ENCODE peak calls at places on chromosomes 11 and 22, in nine cellular contexts. F is H1, K is nephron progenitor cell, W is AG10803, R is tibial artery, M is hepatocyte, T is AG04450, Y is heart right ventricle, I is uterus. J is an unnamed sample.

GRCh38 chr11:2836335-2837095 is 49.1 kb downstream of the CDKN1C start:
- DNase-seq in M (no peak), T (no peak), Y (no peak), K (no peak), W (no peak), F (no peak), R (no peak), I (no peak), J (no peak)

GRCh38 chr11:72263363-72263762 is 19.4 kb upstream of the PHOX2A start:
- DNase-seq in K (no peak), W (peak), R (no peak), Y (no peak), T (peak), I (no peak), M (no peak), F (no peak), J (no peak)

GRCh38 chr11:117614695-117615094 is 182.3 kb downstream of the DSCAML1 start:
- DNase-seq in M (no peak), R (no peak), I (no peak), T (no peak), W (no peak), F (no peak), Y (no peak), K (no peak), J (no peak)

GRCh38 chr11:94751806-94752205 is 16.4 kb upstream of the AMOTL1 start:
- DNase-seq in I (no peak), F (no peak), R (no peak), M (no peak), Y (no peak), W (peak), K (no peak), T (no peak), J (no peak)

GRCh38 chr11:129698212-129698611 is 117.4 kb upstream of the TMEM45B start:
- DNase-seq in I (no peak), F (no peak), Y (no peak), T (no peak), K (no peak), W (no peak), R (no peak), M (no peak), J (no peak)

GRCh38 chr11:120205596-120206161 is 5.2 kb upstream of the OAF start:
- DNase-seq in W (peak), Y (no peak), I (no peak), M (no peak), T (peak), K (no peak), F (no peak), R (no peak), J (no peak)

GRCh38 chr11:27596802-27597201 is 90.2 kb upstream of the LIN7C start:
- DNase-seq in F (no peak), M (no peak), I (no peak), T (no peak), Y (no peak), R (no peak), K (no peak), W (no peak), J (no peak)

GRCh38 chr11:69311767-69312385 is 17.9 kb downstream of the MYEOV start:
- DNase-seq in R (no peak), T (no peak), F (no peak), M (peak), K (no peak), W (peak), I (no peak), Y (no peak), J (no peak)

GRCh38 chr11:6604081-6604626 is 580 bp downstream of the ILK start:
- DNase-seq in F (no peak), Y (peak), K (peak), R (peak), W (peak), M (peak), I (no peak), T (no peak), J (no peak)

DNA sequence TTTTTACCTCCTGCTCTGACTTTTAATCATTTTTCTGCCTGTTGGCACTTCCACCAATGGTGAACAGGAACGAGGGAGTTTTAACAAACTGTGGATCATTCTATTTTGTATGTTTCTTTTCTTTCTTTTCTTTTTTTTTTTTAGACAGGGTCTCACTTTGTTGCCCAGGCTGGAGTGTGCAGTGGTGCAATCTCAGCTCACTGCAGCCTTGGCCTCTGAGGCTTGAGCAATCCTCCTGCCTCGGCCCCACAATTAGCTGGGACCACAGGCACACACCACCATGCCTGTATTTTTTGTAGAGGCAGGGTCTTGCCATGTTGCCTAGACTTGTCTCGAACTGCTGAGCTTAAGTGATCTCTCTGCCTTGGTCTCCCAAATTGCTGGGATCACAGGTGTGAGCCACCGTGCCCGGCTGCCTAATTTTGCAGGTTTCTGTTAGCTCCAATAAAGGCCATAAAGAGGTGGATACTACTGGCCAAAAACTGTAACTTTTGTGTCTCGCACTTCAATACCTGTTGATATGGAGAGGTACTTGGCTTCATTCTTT is 59.8 kb downstream of the SLC25A17 start:
- DNase-seq in T (no peak), F (no peak), K (no peak), R (no peak), M (no peak), W (no peak), Y (no peak), I (no peak), J (no peak)
- TF ChIP-seq CTCF in T (no peak), F (no peak), K (no peak), R (no peak), M (no peak), W (no peak), Y (no peak), I (no peak), J (no peak)

GRCh38 chr11:17188675-17189074 is 19.1 kb downstream of the PIK3C2A start:
- DNase-seq in R (no peak), W (no peak), M (no peak), Y (no peak), K (no peak), F (no peak), I (no peak), T (no peak), J (no peak)
- TF ChIP-seq CTCF in R (no peak), W (no peak), M (no peak), Y (no peak), K (no peak), F (peak), I (no peak), T (no peak), J (no peak)

GRCh38 chr11:63871962-63872832 is 33.3 kb downstream of the MARK2 start:
- DNase-seq in K (peak), I (peak), R (peak), F (no peak), W (peak), Y (peak), M (peak), T (peak), J (peak)
- TF ChIP-seq CTCF in K (no peak), I (peak), R (peak), F (peak), W (peak), Y (peak), M (peak), T (no peak), J (peak)

DNA sequence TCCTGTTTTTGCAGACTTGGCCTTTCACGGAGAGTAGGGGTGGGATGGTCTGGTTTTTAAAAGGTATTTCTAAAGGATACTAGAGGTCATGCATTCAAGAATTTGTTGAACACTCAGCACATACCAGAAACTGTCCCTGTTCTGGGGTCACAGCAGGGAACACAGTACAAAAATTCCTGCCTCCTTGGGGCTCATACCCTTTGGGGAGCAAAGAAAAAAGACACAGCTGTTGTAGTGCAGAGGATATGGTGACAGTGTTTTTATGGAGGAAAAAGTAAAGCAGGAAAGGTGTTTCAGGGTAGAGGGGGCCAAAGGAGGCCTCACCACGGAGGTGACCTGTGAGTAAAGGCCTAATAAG is 8.4 kb downstream of the SLC3A2 start:
- DNase-seq in T (no peak), K (no peak), W (no peak), Y (no peak), R (no peak), F (no peak), M (no peak), I (no peak), J (no peak)
- TF ChIP-seq CTCF in T (no peak), K (no peak), W (no peak), Y (no peak), R (no peak), F (no peak), M (no peak), I (no peak), J (no peak)

GRCh38 chr22:27114186-27114585 is 456.8 kb downstream of the MIAT start:
- DNase-seq in R (no peak), I (no peak), W (no peak), Y (no peak), M (no peak), T (no peak), K (no peak), F (no peak), J (no peak)

GRCh38 chr22:27111796-27112195 is 454.4 kb downstream of the MIAT start:
- DNase-seq in F (no peak), Y (no peak), M (no peak), T (no peak), W (no peak), I (no peak), K (no peak), R (no peak), J (no peak)

GRCh38 chr22:27115410-27115809 is 458.0 kb downstream of the MIAT start:
- DNase-seq in F (no peak), Y (no peak), K (no peak), I (no peak), R (no peak), M (no peak), T (no peak), W (no peak), J (no peak)

GRCh38 chr22:27112273-27112672 is 454.9 kb downstream of the MIAT start:
- DNase-seq in Y (no peak), R (no peak), I (no peak), T (no peak), K (no peak), W (no peak), M (no peak), F (no peak), J (no peak)

GRCh38 chr22:27113211-27114030 is 456.0 kb downstream of the MIAT start:
- DNase-seq in W (peak), F (no peak), Y (peak), I (peak), K (no peak), M (peak), T (no peak), R (peak), J (no peak)
- TF ChIP-seq CTCF in W (peak), F (no peak), Y (no peak), I (no peak), K (no peak), M (no peak), T (no peak), R (peak), J (no peak)

DNA sequence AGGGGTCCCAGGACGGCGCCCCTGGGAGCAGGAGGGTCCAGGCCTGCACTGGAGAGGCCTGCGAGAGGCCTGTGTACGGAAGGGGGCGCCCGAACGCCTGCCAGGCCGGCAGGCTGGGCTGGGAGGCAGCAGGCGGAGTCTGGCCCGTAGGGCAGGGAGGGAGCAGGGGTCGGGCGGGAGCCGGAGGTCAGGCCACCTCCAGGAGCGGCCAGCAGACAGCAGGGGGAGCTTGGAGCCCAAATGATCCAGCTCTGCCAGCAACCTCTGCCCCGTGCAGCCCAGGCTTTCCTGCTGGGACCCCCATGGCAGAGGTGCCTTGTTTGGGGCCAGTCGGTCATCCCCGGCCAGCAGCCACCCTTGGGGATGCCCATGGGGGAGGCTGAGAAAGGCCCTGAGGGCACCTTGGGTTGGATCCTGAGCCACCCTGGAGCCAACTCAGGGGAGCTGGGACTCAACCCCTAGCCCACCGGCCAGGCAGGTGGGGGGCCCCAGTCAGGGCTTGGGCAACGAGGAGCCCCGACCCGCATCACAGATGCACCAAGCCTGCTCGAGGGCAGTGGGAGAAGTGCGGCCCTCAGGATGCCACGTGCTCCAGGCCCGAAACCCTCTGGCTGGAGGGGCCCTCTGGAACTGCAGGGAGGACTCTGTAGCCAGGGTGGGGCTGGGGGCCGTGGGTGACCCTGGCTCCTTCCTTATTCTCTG is 9.6 kb upstream of the SYT8 start:
- DNase-seq in I (no peak), M (peak), W (no peak), K (peak), F (peak), T (no peak), R (no peak), Y (no peak), J (peak)
- TF ChIP-seq CTCF in I (no peak), M (peak), W (peak), K (peak), F (peak), T (peak), R (peak), Y (peak), J (peak)

GRCh38 chr11:64765291-64765803 is 5.6 kb upstream of the PYGM start:
- DNase-seq in R (peak), M (no peak), W (no peak), K (peak), I (no peak), F (no peak), Y (no peak), T (no peak), J (no peak)
- TF ChIP-seq CTCF in R (no peak), M (peak), W (peak), K (peak), I (no peak), F (peak), Y (no peak), T (peak), J (peak)

GRCh38 chr11:131248588-131248987 is 121.8 kb upstream of the NTM start:
- DNase-seq in F (peak), M (no peak), Y (no peak), W (no peak), R (no peak), K (no peak), I (no peak), T (no peak), J (no peak)

GRCh38 chr11:131242616-131243015 is 127.8 kb upstream of the NTM start:
- DNase-seq in T (no peak), M (no peak), R (no peak), I (no peak), W (no peak), Y (no peak), K (no peak), F (peak), J (no peak)

GRCh38 chr11:131246156-131246555 is 124.3 kb upstream of the NTM start:
- DNase-seq in I (no peak), W (no peak), T (no peak), F (peak), M (no peak), R (no peak), K (no peak), Y (no peak), J (no peak)

DNA sequence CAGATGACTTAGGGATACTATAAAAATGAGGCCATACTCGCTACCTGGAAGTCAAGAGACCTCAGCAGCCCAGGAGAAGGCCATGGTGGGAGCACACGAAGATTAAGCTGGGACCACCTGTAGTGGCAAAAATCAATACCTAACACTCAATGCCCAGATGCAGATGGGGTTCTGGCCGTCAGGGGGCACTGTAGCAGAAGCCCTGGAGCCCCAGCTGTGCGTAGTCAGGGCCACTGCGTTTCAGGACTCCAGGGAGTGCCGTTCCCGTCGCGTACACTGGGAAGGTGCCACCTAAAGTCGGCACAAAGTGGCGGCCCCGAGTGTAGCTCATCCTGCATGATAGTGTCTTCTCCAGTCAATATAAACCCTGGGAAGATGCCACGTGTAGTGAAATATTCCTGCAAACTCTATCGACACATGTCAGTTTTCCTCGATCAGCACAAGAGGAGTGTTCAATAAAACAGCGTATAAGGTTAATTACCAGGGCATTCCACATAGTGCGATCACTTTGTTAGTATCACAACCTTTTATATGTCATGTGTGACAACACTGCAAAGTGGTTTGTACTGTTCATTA is 123.7 kb upstream of the NTM start:
- DNase-seq in I (no peak), Y (peak), K (peak), F (peak), R (peak), T (no peak), M (peak), W (no peak), J (peak)
- TF ChIP-seq CTCF in I (no peak), Y (peak), K (peak), F (peak), R (no peak), T (peak), M (peak), W (peak), J (peak)

J was measured in progenitor cell of endocrine pancreas.